ENCODE peak calls at places on chromosome 16, in six cellular contexts. K, O, W, C, S and D are unnamed samples.

GRCh38 chr16:50960517-50961202 is 190.4 kb downstream of the SALL1 start:
- DNase-seq in K (no peak), O (peak), W (no peak), C (no peak), S (peak), D (no peak)

GRCh38 chr16:61370564-61370963 is 665.7 kb downstream of the CDH8 start:
- DNase-seq in K (no peak), O (no peak), W (no peak), C (no peak), S (no peak), D (no peak)

GRCh38 chr16:79334127-79334526 is 266.4 kb downstream of the MAF start:
- DNase-seq in K (no peak), O (no peak), W (peak), C (no peak), S (no peak), D (no peak)

GRCh38 chr16:66133641-66134402 is 232.7 kb upstream of the CDH5 start:
- DNase-seq in K (no peak), O (no peak), W (no peak), C (no peak), S (no peak), D (peak)

GRCh38 chr16:80273635-80274538 is 266.9 kb upstream of the DYNLRB2 start:
- DNase-seq in K (no peak), O (no peak), W (no peak), C (no peak), S (no peak), D (peak)

GRCh38 chr16:64092284-64092683 is 1029.6 kb downstream of the CDH11 start:
- DNase-seq in K (no peak), O (no peak), W (no peak), C (no peak), S (peak), D (peak)

GRCh38 chr16:57134982-57135381 is 42.6 kb downstream of the CPNE2 start:
- DNase-seq in K (no peak), O (no peak), W (peak), C (no peak), S (no peak), D (no peak)

GRCh38 chr16:3729161-3730112 is 12.1 kb upstream of the TRAP1 start:
- DNase-seq in K (no peak), O (no peak), W (no peak), C (no peak), S (no peak), D (no peak)

GRCh38 chr16:78770353-78771091 is 671.1 kb downstream of the WWOX start:
- DNase-seq in K (peak), O (peak), W (peak), C (peak), S (no peak), D (peak)

GRCh38 chr16:2843526-2843925 is 13.4 kb downstream of the ZG16B start:
- DNase-seq in K (no peak), O (no peak), W (no peak), C (no peak), S (no peak), D (no peak)

GRCh38 chr16:26963109-26963508 is 103.6 kb upstream of the C16orf82 start:
- DNase-seq in K (no peak), O (no peak), W (peak), C (no peak), S (peak), D (peak)

GRCh38 chr16:66746682-66747081 is 4.7 kb downstream of the DYNC1LI2 start:
- DNase-seq in K (no peak), O (no peak), W (no peak), C (no peak), S (no peak), D (no peak)

GRCh38 chr16:85570213-85570734 is 42.8 kb upstream of the GSE1 start:
- DNase-seq in K (no peak), O (no peak), W (no peak), C (no peak), S (no peak), D (no peak)

GRCh38 chr16:47359478-47359877 is 101.4 kb downstream of the ITFG1 start:
- DNase-seq in K (no peak), O (no peak), W (no peak), C (no peak), S (no peak), D (no peak)

GRCh38 chr16:88969361-88969831 is 7.6 kb downstream of the CBFA2T3 start:
- DNase-seq in K (no peak), O (peak), W (no peak), C (no peak), S (no peak), D (no peak)

GRCh38 chr16:31198207-31198882 is 4.2 kb downstream of the PYCARD start:
- DNase-seq in K (no peak), O (no peak), W (no peak), C (no peak), S (no peak), D (no peak)

GRCh38 chr16:31202402-31203385 is at the start of gene PYCARD:
- DNase-seq in K (peak), O (peak), W (peak), C (peak), S (peak), D (peak)

GRCh38 chr16:31201511-31202401 is 804 bp downstream of the PYCARD start:
- DNase-seq in K (no peak), O (peak), W (peak), C (peak), S (no peak), D (no peak)

GRCh38 chr16:31199430-31200041 is 3.0 kb downstream of the PYCARD start:
- DNase-seq in K (no peak), O (no peak), W (no peak), C (no peak), S (no peak), D (no peak)

GRCh38 chr16:31200821-31201510 is 1.6 kb downstream of the PYCARD start:
- DNase-seq in K (no peak), O (no peak), W (peak), C (no peak), S (no peak), D (peak)
- H3K4me3 ChIP-seq in K (no peak), O (no peak), W (no peak), C (peak), S (no peak), D (no peak)

GRCh38 chr16:24917891-24918290 is 72.1 kb downstream of the SLC5A11 start:
- DNase-seq in K (no peak), O (no peak), W (no peak), C (no peak), S (no peak), D (no peak)
- TF ChIP-seq CTCF in K (no peak), O (no peak), W (no peak), C (no peak), S (no peak), D (no peak)

GRCh38 chr16:73890524-73891500 is 405.8 kb upstream of the PSMD7 start:
- DNase-seq in K (no peak), O (no peak), W (peak), C (no peak), S (peak), D (no peak)
- H3K4me3 ChIP-seq in K (peak), O (no peak), W (no peak), C (no peak), S (no peak), D (no peak)

DNA sequence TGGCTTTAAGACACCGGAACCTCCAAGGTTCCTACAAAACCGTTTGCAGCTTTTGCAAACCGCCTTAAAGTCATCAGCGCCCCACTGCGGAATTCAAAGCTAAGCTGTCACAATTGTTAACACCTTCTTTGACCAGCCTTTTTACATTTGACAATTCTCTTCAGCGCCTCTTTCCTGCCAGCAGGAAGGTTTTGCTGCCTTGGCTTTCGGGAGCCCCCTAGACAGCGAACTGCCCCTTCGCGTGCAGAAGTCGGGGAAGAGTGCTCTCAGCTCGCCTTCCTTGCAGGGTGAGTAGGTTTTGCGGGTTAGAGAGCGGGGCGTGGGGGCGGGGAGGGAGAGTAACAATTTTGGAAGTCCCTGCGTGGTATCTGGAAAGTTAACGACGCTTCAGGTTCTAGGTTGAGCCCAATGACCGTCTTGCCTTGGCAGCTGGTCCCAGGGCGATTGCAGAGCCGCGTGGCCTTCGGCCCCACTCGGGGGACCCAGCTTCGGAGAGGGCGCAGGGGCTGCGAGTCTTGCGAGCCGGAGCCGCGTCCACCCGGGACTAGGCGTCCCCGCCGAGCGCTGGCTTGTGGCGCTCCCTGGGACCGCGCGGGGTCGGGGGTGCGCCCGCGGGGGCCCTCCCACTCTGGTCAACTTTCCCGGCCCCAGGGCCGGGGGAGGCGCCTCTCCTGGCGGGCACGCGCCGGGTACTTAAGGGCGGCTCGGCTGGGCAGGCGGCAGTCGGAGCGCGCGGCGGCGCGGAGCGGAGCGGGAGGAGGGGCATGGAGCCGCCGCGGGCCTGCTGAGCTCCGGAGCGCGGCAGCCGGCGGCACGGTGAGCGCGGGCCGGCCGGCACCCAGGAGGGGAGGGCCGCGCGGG is at the start of gene HAS3:
- DNase-seq in K (no peak), O (peak), W (peak), C (peak), S (peak), D (peak)
- TF ChIP-seq CTCF in K (no peak), O (peak), W (no peak), C (no peak), S (peak), D (peak)

GRCh38 chr16:87391950-87392822 is at the start of gene MAP1LC3B:
- DNase-seq in K (peak), O (peak), W (peak), C (peak), S (peak), D (peak)

GRCh38 chr16:87391324-87391949 is 699 bp upstream of the MAP1LC3B start:
- DNase-seq in K (peak), O (peak), W (peak), C (peak), S (peak), D (peak)

GRCh38 chr16:87388818-87389134 is 3.4 kb upstream of the MAP1LC3B start:
- DNase-seq in K (no peak), O (no peak), W (no peak), C (no peak), S (no peak), D (no peak)

GRCh38 chr16:87389245-87389644 is 2.9 kb upstream of the MAP1LC3B start:
- DNase-seq in K (no peak), O (no peak), W (no peak), C (no peak), S (no peak), D (no peak)

GRCh38 chr16:87390641-87391323 is 1.4 kb upstream of the MAP1LC3B start:
- DNase-seq in K (no peak), O (no peak), W (peak), C (no peak), S (no peak), D (no peak)
- H3K4me3 ChIP-seq in K (no peak), O (peak), W (no peak), C (peak), S (no peak), D (no peak)

DNA sequence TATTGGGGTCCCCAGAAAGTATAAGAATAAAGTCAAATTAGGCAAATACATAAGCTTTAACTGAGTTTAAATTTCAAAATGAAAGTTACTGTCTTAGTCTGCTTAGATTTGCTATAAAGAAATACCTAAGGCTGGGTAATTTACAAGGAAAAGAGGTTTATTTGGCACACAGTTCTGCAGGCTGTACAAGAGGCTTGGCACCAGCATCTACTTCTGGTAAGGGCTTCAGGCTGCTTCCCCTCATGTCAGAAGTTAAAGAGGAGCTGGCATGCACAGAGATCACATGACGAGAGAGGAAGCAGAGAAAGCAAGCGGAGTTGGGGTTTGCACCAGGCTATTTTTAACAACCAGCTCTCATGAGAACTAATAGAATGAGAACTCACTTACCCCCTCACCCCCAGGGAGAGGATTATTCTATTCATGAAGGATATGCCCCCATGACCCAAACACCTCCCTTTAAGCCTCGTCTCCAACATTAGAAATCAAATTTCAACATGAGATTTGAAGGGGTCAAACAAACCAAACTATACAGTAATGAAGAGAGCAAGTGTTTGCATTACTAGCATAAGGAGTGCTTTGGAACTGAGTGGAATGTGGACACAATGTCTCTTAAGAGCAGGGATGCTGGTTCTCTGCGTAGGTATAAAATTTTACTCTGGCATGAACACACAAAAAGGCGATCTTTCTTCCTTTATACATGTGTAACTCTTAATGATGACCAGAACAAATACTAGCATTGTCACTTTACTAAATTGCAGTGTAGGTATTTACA is 292.8 kb upstream of the PMFBP1 start:
- DNase-seq in K (no peak), O (no peak), W (no peak), C (no peak), S (no peak), D (no peak)
- TF ChIP-seq CTCF in K (no peak), O (no peak), W (no peak), C (no peak), S (no peak), D (no peak)

GRCh38 chr16:269061-269796 is 6.5 kb downstream of the RGS11 start:
- DNase-seq in K (no peak), O (no peak), W (no peak), C (no peak), S (no peak), D (no peak)
- H3K4me3 ChIP-seq in K (no peak), O (no peak), W (no peak), C (no peak), S (no peak), D (no peak)

DNA sequence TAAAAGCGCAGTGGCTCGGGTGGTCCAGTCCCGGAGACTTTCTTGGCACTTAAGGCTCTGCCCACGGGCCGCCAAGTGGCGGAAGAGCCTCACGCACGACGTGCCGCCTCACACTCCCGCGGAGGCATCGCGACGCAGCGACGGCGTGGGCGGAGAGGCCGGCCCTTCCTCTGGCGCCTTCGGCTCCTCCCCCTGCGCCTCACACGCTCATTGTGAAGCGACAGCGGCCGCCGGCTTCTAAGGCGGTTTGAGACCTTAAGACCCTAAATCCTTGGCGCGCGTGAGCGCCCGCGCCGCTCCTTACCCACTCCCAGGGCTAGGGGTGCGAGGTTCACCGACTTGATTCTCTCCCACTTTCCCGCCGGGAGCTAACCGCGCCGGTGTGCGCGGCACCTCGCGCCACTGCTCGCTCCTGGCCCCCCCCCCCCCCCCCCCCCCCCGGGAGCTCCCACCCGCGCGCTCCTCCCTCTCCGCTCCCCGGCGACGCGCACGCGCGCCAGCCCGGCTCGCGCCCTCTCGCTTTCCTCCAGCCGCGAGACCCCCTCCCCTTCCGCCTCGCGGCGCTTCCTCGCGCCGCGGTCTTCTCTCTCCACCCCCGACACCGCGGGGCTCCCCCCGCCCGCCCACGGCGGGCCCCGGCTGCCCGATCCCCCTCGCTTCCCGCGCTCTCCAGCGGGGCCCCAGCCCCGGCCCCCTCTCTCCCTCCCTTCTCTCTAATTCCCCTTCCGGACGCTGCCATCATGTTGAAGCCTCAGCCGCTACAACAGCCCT is at the start of gene ATXN2L:
- DNase-seq in K (peak), O (peak), W (peak), C (peak), S (peak), D (peak)
- TF ChIP-seq CTCF in K (peak), O (peak), W (no peak), C (no peak), S (no peak), D (no peak)